ENCODE peak calls at places on chromosomes 13 and 19, in four cellular contexts. J is neural progenitor cell, S is lower leg skin, W is cardiac muscle cell. G is an unnamed sample.

GRCh38 chr13:97160421-97160820 is 61.7 kb upstream of the MBNL2 start:
- DNase-seq in J (no peak), S (no peak), W (no peak), G (no peak)

GRCh38 chr13:97188207-97188606 is 33.9 kb upstream of the MBNL2 start:
- DNase-seq in J (no peak), S (no peak), W (no peak), G (no peak)

GRCh38 chr19:41324921-41325639 is 15.1 kb downstream of the CCDC97 start:
- DNase-seq in J (peak), S (peak), W (peak), G (no peak)

GRCh38 chr19:12636631-12637030 is 25.9 kb downstream of the ZNF791 start:
- DNase-seq in J (no peak), S (no peak), W (no peak), G (no peak)

GRCh38 chr13:39818953-39819352 is 163.5 kb downstream of the COG6 start:
- DNase-seq in J (no peak), S (no peak), W (peak), G (no peak)

GRCh38 chr19:47641891-47642485 is 33.1 kb downstream of the BICRA start:
- DNase-seq in J (no peak), S (no peak), W (peak), G (no peak)

GRCh38 chr13:106296723-106297122 is 238.7 kb downstream of the EFNB2 start:
- DNase-seq in J (no peak), S (no peak), W (no peak), G (no peak)

GRCh38 chr19:40174087-40174486 is 17.1 kb upstream of the MAP3K10 start:
- DNase-seq in J (no peak), S (no peak), W (no peak), G (no peak)

GRCh38 chr19:12913011-12913561 is 6.0 kb downstream of the SYCE2 start:
- DNase-seq in J (peak), S (peak), W (peak), G (no peak)

GRCh38 chr19:3039125-3039524 is 10.0 kb upstream of the TLE2 start:
- DNase-seq in J (no peak), S (no peak), W (no peak), G (no peak)

GRCh38 chr19:34844254-34844653 is 71.2 kb upstream of the ZNF599 start:
- DNase-seq in J (no peak), S (no peak), W (no peak), G (no peak)

GRCh38 chr19:31863122-31863521 is 482.3 kb upstream of the ZNF507 start:
- DNase-seq in J (no peak), S (no peak), W (no peak), G (no peak)

GRCh38 chr13:47897411-47898050 is 103.5 kb downstream of the SUCLA2 start:
- DNase-seq in J (no peak), S (no peak), W (peak), G (no peak)

GRCh38 chr13:36531746-36532486 is 99.6 kb downstream of the CCNA1 start:
- DNase-seq in J (no peak), S (no peak), W (peak), G (no peak)

GRCh38 chr13:73849292-73849691 is 284.9 kb downstream of the KLF12 start:
- DNase-seq in J (peak), S (no peak), W (peak), G (no peak)

DNA sequence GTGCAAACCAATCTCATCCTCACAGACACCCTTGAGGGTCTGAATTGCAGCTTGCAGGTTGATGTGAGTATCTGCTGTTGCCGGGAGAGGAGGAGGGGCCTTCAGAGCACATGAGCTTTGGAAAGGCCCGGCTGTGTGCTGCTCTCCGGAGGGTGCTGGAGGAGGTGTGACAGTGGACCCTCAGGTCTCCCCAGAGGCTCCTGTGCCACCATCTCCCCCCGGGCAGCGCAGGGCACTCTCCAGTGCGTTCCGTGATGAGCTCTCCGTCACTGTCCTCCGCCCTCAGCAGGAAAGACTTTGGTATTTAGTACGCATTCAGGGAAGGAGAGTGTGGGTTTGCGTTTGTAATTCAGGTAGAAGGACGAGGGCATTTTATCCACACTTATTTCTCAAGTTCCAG is 20.0 kb downstream of the LAMP1 start:
- DNase-seq in J (no peak), S (no peak), W (no peak), G (no peak)
- TF ChIP-seq CTCF in J (no peak), S (no peak), W (no peak), G (no peak)

GRCh38 chr19:53463263-53463662 is 4.3 kb upstream of the ZNF813 start:
- DNase-seq in J (peak), S (no peak), W (no peak), G (no peak)

GRCh38 chr19:53467138-53467502 is 413 bp upstream of the ZNF813 start:
- DNase-seq in J (no peak), S (no peak), W (no peak), G (no peak)

GRCh38 chr19:53467503-53468262 is at the start of gene ZNF813:
- DNase-seq in J (peak), S (peak), W (peak), G (peak)

GRCh38 chr19:53461866-53462265 is 5.7 kb upstream of the ZNF813 start:
- DNase-seq in J (no peak), S (no peak), W (no peak), G (no peak)

GRCh38 chr19:53466726-53467125 is 807 bp upstream of the ZNF813 start:
- DNase-seq in J (peak), S (no peak), W (no peak), G (no peak)
- TF ChIP-seq CTCF in J (peak), S (no peak), W (no peak), G (no peak)

GRCh38 chr13:70104481-70104880 is 3.1 kb upstream of the ATXN8OS start:
- DNase-seq in J (no peak), S (no peak), W (no peak), G (no peak)

DNA sequence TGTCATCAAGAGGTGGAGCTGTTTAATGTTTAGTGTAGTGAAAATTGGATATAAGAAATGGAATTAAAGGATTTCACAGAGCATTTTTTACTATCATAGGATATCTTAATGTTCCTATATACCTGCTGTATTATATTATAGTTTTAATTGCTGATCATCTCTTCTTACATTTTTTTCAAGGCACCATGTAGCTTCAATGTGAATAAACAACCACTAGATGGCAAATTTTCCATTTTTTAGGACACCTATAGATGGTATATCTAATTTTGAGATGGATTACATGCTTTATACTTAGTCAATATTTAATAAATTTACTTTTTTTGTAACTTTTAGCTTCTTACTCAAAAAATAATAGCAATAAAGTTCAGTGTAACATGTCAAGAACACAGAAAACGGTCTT is 9.0 kb upstream of the ATXN8OS start:
- DNase-seq in J (no peak), S (no peak), W (no peak), G (no peak)
- TF ChIP-seq CTCF in J (peak), S (no peak), W (no peak), G (peak)

DNA sequence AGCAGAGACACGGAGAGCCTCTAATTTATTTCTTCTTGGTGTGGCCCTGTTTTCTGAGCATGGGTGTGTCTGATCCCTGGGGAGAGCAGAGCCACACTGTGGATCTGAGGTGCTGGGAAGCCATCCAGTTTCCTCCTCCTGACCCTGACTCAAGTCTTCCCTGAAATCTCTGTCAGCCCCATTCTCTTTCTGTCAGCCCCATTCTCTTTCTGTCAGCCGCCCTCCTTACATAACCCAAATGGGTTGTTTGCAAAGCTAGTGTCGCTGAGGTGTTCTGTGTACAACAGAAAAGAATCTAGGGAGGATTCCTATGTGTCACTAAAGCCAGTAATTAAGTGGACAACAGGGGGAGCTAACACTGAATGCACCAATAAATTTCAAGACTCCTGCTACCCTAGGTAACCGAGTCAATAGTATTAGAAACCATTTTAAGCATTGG is 50.2 kb downstream of the LRCH1 start:
- DNase-seq in J (peak), S (no peak), W (peak), G (no peak)
- TF ChIP-seq CTCF in J (peak), S (no peak), W (peak), G (peak)

GRCh38 chr13:52067237-52067636 is 42.7 kb downstream of the UTP14C start:
- DNase-seq in J (no peak), S (no peak), W (peak), G (no peak)

DNA sequence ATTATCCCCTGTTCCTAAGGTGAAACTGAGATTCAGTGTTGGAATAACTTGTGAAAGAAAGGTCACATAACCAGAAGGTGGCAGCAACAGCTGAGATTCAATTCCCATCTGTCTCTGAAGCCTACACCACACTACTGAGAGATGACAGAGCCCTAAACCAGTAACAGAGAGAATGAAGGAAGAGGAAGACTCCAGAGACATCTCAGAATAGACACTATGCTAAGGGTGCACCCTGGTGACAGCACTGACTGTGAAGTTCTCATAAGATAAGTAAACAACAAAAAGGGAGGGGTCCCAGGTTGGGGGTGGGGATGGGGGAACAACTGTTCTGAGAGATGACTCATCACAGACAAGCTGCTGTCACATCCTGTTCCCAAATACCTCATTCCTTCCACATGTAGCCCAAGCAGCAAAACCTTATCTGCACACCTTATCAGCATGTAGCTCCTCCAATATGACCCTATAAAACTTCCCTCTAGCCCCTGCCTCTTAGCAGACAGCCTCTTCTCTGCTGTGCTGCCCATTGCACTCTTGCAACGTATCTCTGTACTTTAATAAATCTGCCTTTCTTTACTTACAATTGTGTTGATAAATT is 46.5 kb downstream of the UTP14C start:
- DNase-seq in J (no peak), S (no peak), W (peak), G (no peak)
- TF ChIP-seq CTCF in J (no peak), S (no peak), W (peak), G (no peak)

G was measured in type B pancreatic cell.